ENCODE peak calls at places on chromosomes 1 and 21, in ten cellular contexts. W is colonic mucosa, R is K562, H is psoas muscle, C is tibial nerve, X is pancreas, D is heart left ventricle, Y is neural progenitor cell, V is thoracic aorta, T is ovary. U is an unnamed sample.

GRCh38 chr1:67629370-67630075 is 55.5 kb upstream of the GADD45A start:
- DNase-seq in W (no peak), R (no peak), H (no peak), C (no peak), X (no peak), D (no peak), Y (no peak), V (no peak), T (no peak), U (no peak)

GRCh38 chr1:80896957-80897356 is 903.8 kb upstream of the ADGRL2 start:
- DNase-seq in W (no peak), R (no peak), H (no peak), C (no peak), X (no peak), D (no peak), Y (no peak), V (no peak), T (no peak), U (no peak)

GRCh38 chr1:71365451-71365850 is 284.6 kb upstream of the ZRANB2 start:
- DNase-seq in W (no peak), R (no peak), H (no peak), C (no peak), X (no peak), D (no peak), Y (no peak), V (no peak), T (no peak), U (no peak)

GRCh38 chr21:31501921-31502320 is 157.6 kb upstream of the SOD1 start:
- DNase-seq in W (no peak), R (no peak), H (no peak), C (no peak), X (no peak), D (no peak), Y (no peak), V (no peak), T (no peak), U (no peak)

GRCh38 chr1:201916649-201917249 is 28.1 kb downstream of the SHISA4 start:
- DNase-seq in W (peak; percentile 71), R (peak; percentile 81), H (peak; percentile 74), C (peak; percentile 96), X (no peak), D (no peak), Y (no peak), V (peak; percentile 85), T (peak; percentile 77), U (peak; percentile 58)

GRCh38 chr21:27571706-27572105 is 604.8 kb upstream of the ADAMTS5 start:
- DNase-seq in W (no peak), R (no peak), H (no peak), C (no peak), X (no peak), D (no peak), Y (no peak), V (no peak), T (no peak), U (no peak)

GRCh38 chr21:37862536-37862935 is 53.7 kb downstream of the KCNJ6 start:
- DNase-seq in W (no peak), R (no peak), H (no peak), C (no peak), X (no peak), D (no peak), Y (peak; percentile 65), V (no peak), T (no peak), U (no peak)

GRCh38 chr21:43949499-43950208 is 62.5 kb upstream of the TRAPPC10 start:
- DNase-seq in W (no peak), R (no peak), H (peak; percentile 1), C (no peak), X (no peak), D (no peak), Y (no peak), V (no peak), T (no peak), U (no peak)

GRCh38 chr1:205391386-205391785 is 30.5 kb downstream of the LEMD1 start:
- DNase-seq in W (peak; percentile 69), R (no peak), H (no peak), C (no peak), X (no peak), D (no peak), Y (no peak), V (no peak), T (no peak), U (no peak)

GRCh38 chr1:62070384-62071011 is 124.2 kb upstream of the L1TD1 start:
- DNase-seq in W (no peak), R (peak; percentile 15), H (no peak), C (peak; percentile 13), X (no peak), D (no peak), Y (no peak), V (no peak), T (no peak), U (no peak)

GRCh38 chr1:58717979-58718378 is 18.1 kb upstream of the MYSM1 start:
- DNase-seq in W (peak; percentile 22), R (no peak), H (no peak), C (no peak), X (no peak), D (no peak), Y (no peak), V (no peak), T (no peak), U (no peak)

GRCh38 chr1:210695041-210695440 is 366.3 kb downstream of the HHAT start:
- DNase-seq in W (no peak), R (no peak), H (no peak), C (no peak), X (no peak), D (no peak), Y (no peak), V (no peak), T (no peak), U (no peak)

GRCh38 chr1:114467491-114467890 is 43.5 kb downstream of the TRIM33 start:
- DNase-seq in W (no peak), R (no peak), H (no peak), C (no peak), X (no peak), D (no peak), Y (no peak), V (no peak), T (no peak), U (no peak)

GRCh38 chr1:44932151-44932550 is 54.2 kb downstream of the EIF2B3 start:
- DNase-seq in W (no peak), R (no peak), H (no peak), C (no peak), X (no peak), D (no peak), Y (no peak), V (no peak), T (no peak), U (no peak)

GRCh38 chr1:9418851-9419250 is 120.4 kb upstream of the SLC25A33 start:
- DNase-seq in W (no peak), R (no peak), H (no peak), C (no peak), X (no peak), D (no peak), Y (no peak), V (no peak), T (no peak), U (no peak)

GRCh38 chr1:3082571-3083516 is 13.8 kb downstream of the PRDM16 start:
- DNase-seq in W (no peak), R (peak; percentile 7), H (no peak), C (no peak), X (no peak), D (no peak), Y (no peak), V (no peak), T (no peak), U (no peak)

GRCh38 chr1:10788592-10789006 is 7.8 kb downstream of the CASZ1 start:
- DNase-seq in W (no peak), R (peak; percentile 14), H (peak; percentile 77), C (no peak), X (peak; percentile 85), D (peak; percentile 70), Y (peak; percentile 73), V (no peak), T (no peak), U (no peak)
- TF ChIP-seq CTCF in W (no peak), R (peak; percentile 25), H (peak; percentile 52), C (no peak), X (peak; percentile 18), D (peak; percentile 49), Y (peak; percentile 53), V (peak; percentile 45), T (no peak), U (peak; percentile 14)

GRCh38 chr1:233707906-233708292 is 94.0 kb downstream of the KCNK1 start:
- DNase-seq in W (no peak), R (no peak), H (no peak), C (no peak), X (no peak), D (no peak), Y (no peak), V (no peak), T (no peak), U (no peak)
- H3K4me1 ChIP-seq in W (no peaks in the 10 kb centered on the region), R (peaks cover 7% of the 10 kb centered on the region), H (no peaks in the 10 kb centered on the region), C (no peaks in the 10 kb centered on the region), X (peaks cover 16% of the 10 kb centered on the region), D (no peaks in the 10 kb centered on the region), Y (no peaks in the 10 kb centered on the region), V (peaks cover 4% of the 10 kb centered on the region), T (no peaks in the 10 kb centered on the region), U (peaks cover 5% of the 10 kb centered on the region)

DNA sequence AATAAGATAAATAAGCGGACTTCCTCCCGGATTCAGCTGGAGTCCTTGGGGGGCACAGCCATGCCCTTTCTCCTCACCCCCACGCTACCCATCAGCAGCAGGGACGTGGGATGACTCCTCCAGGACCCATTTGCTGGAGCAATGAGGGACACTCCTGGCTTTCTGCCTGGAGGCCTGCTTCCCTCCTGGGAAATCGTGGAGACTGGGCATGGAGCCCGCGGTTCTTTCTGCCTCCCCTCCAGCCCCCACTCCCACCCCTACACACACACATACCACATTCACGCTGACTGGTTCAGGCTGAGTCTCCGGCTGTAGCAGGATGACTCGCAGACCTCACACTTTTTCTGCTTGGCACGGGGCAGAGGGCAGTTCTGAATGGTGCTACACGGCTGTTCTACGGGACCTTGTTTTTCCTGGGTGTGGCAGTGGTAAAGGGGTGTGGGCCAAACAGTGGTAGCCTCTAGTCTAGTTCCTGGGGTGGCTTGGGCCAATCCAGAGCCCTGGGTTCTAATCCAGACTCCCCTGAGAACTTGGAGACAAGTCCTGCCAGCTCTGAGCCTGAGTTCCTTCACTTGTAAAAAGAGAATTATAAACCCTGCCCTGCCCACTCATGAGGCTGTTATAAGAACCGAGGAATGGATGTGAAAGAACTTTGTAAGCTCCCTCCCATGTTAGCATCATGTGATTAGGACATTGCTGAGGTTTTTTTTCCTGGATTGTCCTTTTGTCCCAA is 131.2 kb downstream of the RRAGC start:
- DNase-seq in W (peak; percentile 54), R (no peak), H (peak; percentile 24), C (peak; percentile 4), X (no peak), D (peak; percentile 62), Y (peak; percentile 8), V (peak; percentile 3), T (peak; percentile 26), U (peak; percentile 30)
- H3K27me3 ChIP-seq in W (no peaks in the 10 kb centered on the region), R (peaks cover 5% of the 10 kb centered on the region), H (peaks cover 37% of the 10 kb centered on the region), C (no peaks in the 10 kb centered on the region), X (no peaks in the 10 kb centered on the region), D (peaks cover 11% of the 10 kb centered on the region), Y (no peaks in the 10 kb centered on the region), V (no peaks in the 10 kb centered on the region), T (no peaks in the 10 kb centered on the region), U (peaks cover 2% of the 10 kb centered on the region)

DNA sequence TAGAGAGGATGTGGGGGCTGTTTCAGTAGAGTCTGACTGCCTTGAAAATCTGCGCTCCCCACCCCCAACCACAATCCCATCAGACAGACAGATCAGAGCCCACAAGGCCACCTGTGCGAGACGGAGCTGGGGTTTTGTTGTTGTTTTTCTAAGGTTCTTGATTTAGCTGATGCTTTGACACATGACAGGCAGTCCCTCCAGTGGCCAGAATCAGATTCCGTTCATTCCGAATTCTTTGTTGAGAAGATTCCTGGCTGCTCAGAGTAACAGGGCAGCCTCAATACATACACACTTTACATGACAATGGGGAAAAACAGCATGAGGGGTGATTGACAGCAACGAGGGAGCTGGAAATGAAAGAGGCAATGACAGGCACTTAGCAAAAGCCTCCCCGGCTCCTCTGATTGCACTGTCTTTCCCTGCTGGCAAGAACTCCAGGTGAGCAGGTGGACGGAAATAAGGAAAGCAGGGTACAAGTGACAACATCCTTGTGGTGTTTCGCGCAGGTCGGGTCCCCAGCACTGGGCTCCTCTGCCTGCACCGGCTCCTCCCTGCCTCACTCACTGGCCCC is 148.8 kb downstream of the PGBD5 start:
- DNase-seq in W (no peak), R (no peak), H (no peak), C (no peak), X (no peak), D (no peak), Y (peak; percentile 94), V (no peak), T (peak; percentile 15), U (no peak)
- TF ChIP-seq CTCF in W (no peak), R (no peak), H (no peak), C (no peak), X (no peak), D (no peak), Y (peak; percentile 45), V (no peak), T (no peak), U (no peak)